ENCODE peak calls at places on chromosome 12, in five cellular contexts. V is HCT116, Y is OCI-LY7, Q is GM23248, G is hepatocyte. S is an unnamed sample.
A peak's percentile ranks its signal among the peaks of the same experiment; 100 is the strongest.

GRCh38 chr12:13247596-13247995 is 51.1 kb downstream of the EMP1 start:
- DNase-seq in Q (no peak), V (no peak), Y (no peak), G (no peak), S (no peak)

GRCh38 chr12:32444895-32445294 is 45.5 kb downstream of the FGD4 start:
- DNase-seq in Y (no peak), V (peak; percentile 86), G (peak; percentile 83), Q (peak; percentile 46), S (no peak)

GRCh38 chr12:1590083-1590979 is 4.0 kb downstream of the FBXL14 start:
- DNase-seq in Y (no peak), G (no peak), V (no peak), Q (peak; percentile 62), S (peak; percentile 85)

GRCh38 chr12:111645433-111645832 is 40.3 kb downstream of the BRAP start:
- DNase-seq in V (no peak), Y (no peak), Q (no peak), G (no peak), S (no peak)

GRCh38 chr12:111482464-111482863 is 76.7 kb downstream of the SH2B3 start:
- DNase-seq in Q (peak; percentile 16), V (no peak), Y (peak; percentile 18), G (no peak), S (no peak)

GRCh38 chr12:98418357-98419075 is 96.9 kb upstream of the TMPO start:
- DNase-seq in Y (no peak), Q (peak; percentile 99), V (no peak), G (peak; percentile 85), S (peak; percentile 65)

GRCh38 chr12:109761631-109761950 is 48.0 kb downstream of the FAM222A start:
- DNase-seq in V (no peak), G (no peak), Q (no peak), Y (no peak), S (peak; percentile 26)

GRCh38 chr12:114274131-114274530 is 131.8 kb downstream of the TBX5 start:
- DNase-seq in G (no peak), V (no peak), Y (no peak), Q (no peak), S (no peak)

GRCh38 chr12:116613256-116613655 is 54.1 kb downstream of the MAP1LC3B2 start:
- DNase-seq in Y (no peak), Q (no peak), V (no peak), G (no peak), S (no peak)

GRCh38 chr12:107847830-107848229 is 73.3 kb downstream of the ASCL4 start:
- DNase-seq in V (no peak), G (no peak), Q (no peak), Y (no peak), S (no peak)

GRCh38 chr12:75913502-75914110 is 118.0 kb downstream of the PHLDA1 start:
- DNase-seq in Y (peak; percentile 38), G (no peak), Q (no peak), V (no peak), S (no peak)

GRCh38 chr12:52508211-52508610 is 12.0 kb downstream of the KRT5 start:
- DNase-seq in V (no peak), Q (no peak), Y (no peak), G (no peak), S (no peak)

GRCh38 chr12:26434299-26434915 is 239.0 kb downstream of the SSPN start:
- DNase-seq in Y (peak; percentile 70), G (peak; percentile 48), V (peak; percentile 61), Q (peak; percentile 86), S (peak; percentile 60)

GRCh38 chr12:3122841-3123678 is 45.9 kb downstream of the TSPAN9 start:
- DNase-seq in V (no peak), Y (no peak), G (no peak), Q (peak; percentile 93), S (peak; percentile 54)

GRCh38 chr12:132162508-132163031 is 18.3 kb downstream of the NOC4L start:
- DNase-seq in G (no peak), V (no peak), Q (peak; percentile 90), Y (no peak), S (no peak)

GRCh38 chr12:47373554-47374150 is 293.9 kb upstream of the AMIGO2 start:
- DNase-seq in V (no peak), Q (no peak), G (no peak), Y (no peak), S (no peak)

GRCh38 chr12:47366203-47366978 is 286.6 kb upstream of the AMIGO2 start:
- DNase-seq in Y (no peak), Q (no peak), V (no peak), G (no peak), S (no peak)

GRCh38 chr12:47364251-47364650 is 284.5 kb upstream of the AMIGO2 start:
- DNase-seq in V (no peak), G (no peak), Q (no peak), Y (no peak), S (no peak)

GRCh38 chr12:47370421-47370820 is 290.7 kb upstream of the AMIGO2 start:
- DNase-seq in G (no peak), V (no peak), Y (no peak), Q (no peak), S (no peak)

DNA sequence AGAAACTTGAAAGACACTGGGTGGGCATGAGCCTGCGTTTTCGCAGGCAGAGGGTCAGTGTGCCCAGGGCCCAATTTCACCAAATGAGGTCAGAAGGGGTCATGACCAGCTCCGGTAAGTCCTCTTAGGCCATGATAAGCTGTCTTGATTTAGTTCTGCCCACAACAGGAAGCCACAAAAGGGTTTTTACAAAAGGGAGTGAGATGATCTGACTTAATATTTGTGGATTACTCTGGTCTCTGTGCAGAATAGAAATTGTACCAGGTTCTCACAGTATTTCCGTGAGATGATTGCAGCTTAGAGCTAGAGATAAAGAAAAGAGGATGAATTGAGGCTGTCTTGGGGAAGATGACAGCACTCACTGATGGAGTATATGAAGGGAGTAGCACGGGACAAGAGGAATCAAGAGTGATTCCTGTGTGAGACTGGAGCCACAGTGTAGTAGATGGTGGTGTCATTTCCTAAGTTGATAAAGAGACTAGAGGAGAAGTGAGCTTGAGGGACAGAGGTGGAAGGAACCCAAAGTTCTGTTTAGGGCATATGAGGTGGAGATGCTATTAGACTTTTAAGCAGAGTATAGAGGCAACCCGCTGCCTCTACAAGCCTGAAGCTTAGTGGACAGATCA is 288.3 kb upstream of the AMIGO2 start:
- DNase-seq in V (no peak), G (no peak), Q (no peak), Y (no peak), S (no peak)
- H3K9me3 ChIP-seq in V (no peaks in the 10 kb centered on the region), G (no peaks in the 10 kb centered on the region), Q (no peaks in the 10 kb centered on the region), Y (no peaks in the 10 kb centered on the region), S (no peaks in the 10 kb centered on the region)

DNA sequence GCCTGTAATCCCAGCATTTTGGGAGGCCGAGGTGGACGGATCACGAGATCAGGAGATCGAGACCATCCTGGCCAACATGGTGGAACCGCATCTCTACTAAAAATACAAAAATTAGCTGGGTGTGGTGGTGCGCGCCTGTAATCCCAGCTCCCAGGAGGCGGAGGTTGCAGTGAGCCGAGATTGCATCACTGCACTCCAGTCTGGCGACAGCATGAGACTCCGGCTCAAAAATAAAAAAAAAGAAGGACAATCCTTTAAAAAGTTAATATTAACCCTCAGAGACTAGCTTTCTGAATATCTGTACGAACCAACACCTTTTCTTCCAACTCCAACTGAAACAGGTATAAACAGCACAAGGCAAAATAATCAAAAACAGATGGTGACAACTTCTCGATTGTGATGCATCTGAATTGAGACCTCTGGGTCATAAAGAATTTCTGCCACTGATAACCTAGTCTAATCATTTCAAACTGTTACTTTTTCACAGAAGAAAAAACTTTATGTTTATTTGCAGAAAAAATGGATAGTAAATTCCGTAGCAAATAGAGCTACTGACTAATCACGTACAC is 27.8 kb downstream of the CLIP1 start:
- DNase-seq in V (no peak), Q (peak; percentile 21), G (no peak), Y (no peak), S (no peak)
- H3K79me2 ChIP-seq in V (peaks cover 66% of the 10 kb centered on the region), Q (peaks cover 95% of the 10 kb centered on the region), G (peaks cover 74% of the 10 kb centered on the region), Y (no peaks in the 10 kb centered on the region), S (no peaks in the 10 kb centered on the region)

DNA sequence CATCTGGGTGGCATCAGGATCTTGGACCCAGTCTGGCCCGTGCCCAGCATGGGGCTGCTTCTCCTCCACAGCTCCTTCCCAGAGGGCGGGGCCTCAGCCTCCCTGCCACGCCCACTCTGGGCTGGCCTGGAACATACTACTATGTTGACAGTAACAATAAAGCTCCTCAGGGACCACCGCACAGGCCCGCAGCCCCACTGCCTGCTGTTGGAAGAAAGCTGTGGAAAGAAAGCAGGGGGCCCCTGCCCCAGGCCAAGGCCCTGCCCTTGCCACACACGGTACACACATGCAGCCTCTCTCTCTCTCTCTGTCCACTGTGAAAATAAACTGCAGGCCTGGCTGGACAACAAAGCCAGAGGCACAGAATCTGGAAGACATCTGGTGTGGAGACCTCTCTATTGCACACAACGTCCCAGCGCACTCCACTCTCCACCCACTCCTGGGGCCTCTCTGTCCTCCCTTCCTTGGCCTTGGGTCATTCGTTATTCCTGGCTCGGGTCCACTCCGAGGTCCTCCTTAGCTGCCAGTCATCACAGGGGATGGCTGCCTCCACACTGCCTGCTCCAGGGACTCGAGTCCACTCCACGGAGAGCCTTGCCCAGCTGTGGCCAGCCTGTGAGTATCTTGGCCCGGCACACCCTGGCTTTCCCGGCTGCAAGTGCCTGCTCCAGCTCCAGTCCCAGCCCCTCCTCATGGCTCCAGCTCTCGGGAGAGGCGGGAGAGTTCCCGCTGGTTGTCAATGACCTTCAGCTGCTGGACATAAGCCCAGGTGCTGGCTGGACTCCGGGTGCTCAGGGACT is 11.8 kb upstream of the ENDOU start:
- DNase-seq in Q (peak; percentile 78), Y (no peak), G (peak; percentile 44), V (no peak), S (peak; percentile 36)
- H3K9me3 ChIP-seq in Q (no peaks in the 10 kb centered on the region), Y (no peaks in the 10 kb centered on the region), G (no peaks in the 10 kb centered on the region), V (no peaks in the 10 kb centered on the region), S (no peaks in the 10 kb centered on the region)

GRCh38 chr12:11741434-11742092 is 92.1 kb downstream of the ETV6 start:
- DNase-seq in Q (peak; percentile 44), V (no peak), G (no peak), Y (no peak), S (no peak)
- H3K79me2 ChIP-seq in Q (peaks cover 89% of the 10 kb centered on the region), V (no peaks in the 10 kb centered on the region), G (peaks cover 63% of the 10 kb centered on the region), Y (peaks cover 10% of the 10 kb centered on the region), S (peaks cover 2% of the 10 kb centered on the region)

DNA sequence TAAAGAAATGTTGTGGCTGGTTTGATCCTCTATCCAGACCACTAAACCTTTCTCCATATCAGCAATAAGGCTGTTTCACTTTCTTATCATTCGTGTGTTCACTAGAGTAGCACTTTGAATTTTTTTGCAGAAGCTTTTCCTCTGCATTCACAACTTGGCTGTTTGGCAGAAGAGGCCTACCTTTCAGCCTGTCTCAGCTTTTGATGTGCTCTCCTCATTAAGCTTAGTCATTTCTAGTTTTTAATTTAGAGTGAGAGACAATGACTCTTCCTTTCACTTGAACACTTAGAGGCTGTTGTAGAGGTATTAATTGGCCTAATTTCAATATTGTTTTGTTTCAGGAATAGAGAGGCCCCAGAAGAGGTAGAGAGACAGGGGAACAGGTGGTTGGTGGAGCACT is 13.8 kb downstream of the KCNMB4 start:
- DNase-seq in G (no peak), Y (no peak), Q (no peak), V (no peak), S (no peak)
- H3K9me3 ChIP-seq in G (no peaks in the 10 kb centered on the region), Y (peaks cover 6% of the 10 kb centered on the region), Q (no peaks in the 10 kb centered on the region), V (no peaks in the 10 kb centered on the region), S (no peaks in the 10 kb centered on the region)

DNA sequence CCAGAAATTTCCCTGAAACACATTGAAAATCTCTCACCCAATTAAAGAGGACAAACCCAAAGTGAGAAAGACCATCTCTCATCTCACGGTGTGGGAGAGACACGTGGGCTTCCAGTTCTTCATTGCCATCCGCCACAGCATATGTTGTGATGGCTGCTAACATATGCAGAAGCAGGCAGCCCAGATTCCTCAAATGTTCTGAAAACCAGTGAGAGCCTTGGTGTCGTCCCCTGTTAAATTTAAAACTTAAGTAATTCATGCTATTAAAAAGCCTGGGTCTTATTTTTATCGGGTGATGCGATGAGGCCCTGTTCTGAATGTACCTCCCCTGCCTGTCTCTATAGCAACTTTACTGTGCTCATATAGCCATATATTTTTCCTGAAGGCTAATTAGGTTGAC is 2.8 kb upstream of the FGF6 start:
- DNase-seq in Q (no peak), G (no peak), V (no peak), Y (no peak), S (no peak)
- H3K79me2 ChIP-seq in Q (no peaks in the 10 kb centered on the region), G (no peaks in the 10 kb centered on the region), V (no peaks in the 10 kb centered on the region), Y (no peaks in the 10 kb centered on the region), S (no peaks in the 10 kb centered on the region)